ENCODE peak calls at places on chromosome X, in ten cellular contexts. W is cardiac muscle cell, F is right atrium auricular region, R is psoas muscle, J is OCI-LY7, X is A673, B is esophagus squamous epithelium, I is tibial nerve, O is heart left ventricle, Y is hepatocyte. T is an unnamed sample. For H3K36me3, the result is how much of the 10 kb centered on the place peaks cover.

GRCh38 chrX:110216027-110216426 is 101.9 kb downstream of the AMMECR1 start:
- DNase-seq in W (no peak), F (no peak), R (no peak), J (no peak), X (no peak), B (no peak), I (no peak), O (no peak), Y (no peak), T (no peak)

GRCh38 chrX:131677655-131678628 is 134.1 kb downstream of the OR13H1 start:
- DNase-seq in W (peak), F (no peak), R (peak), J (peak), X (peak), B (no peak), I (no peak), O (peak), Y (peak), T (peak)

GRCh38 chrX:66045894-66046293 is 6.0 kb upstream of the VSIG4 start:
- DNase-seq in W (no peak), F (no peak), R (no peak), J (no peak), X (no peak), B (no peak), I (no peak), O (no peak), Y (no peak), T (no peak)

GRCh38 chrX:17377795-17378194 is 2.8 kb downstream of the NHS start:
- DNase-seq in W (no peak), F (no peak), R (no peak), J (no peak), X (no peak), B (no peak), I (no peak), O (no peak), Y (no peak), T (no peak)

GRCh38 chrX:136021903-136022302 is 36.7 kb downstream of the SLC9A6 start:
- DNase-seq in W (no peak), F (no peak), R (no peak), J (no peak), X (no peak), B (no peak), I (no peak), O (no peak), Y (no peak), T (no peak)

GRCh38 chrX:72105436-72105835 is 26.3 kb downstream of the RTL5 start:
- DNase-seq in W (no peak), F (no peak), R (no peak), J (no peak), X (no peak), B (no peak), I (no peak), O (no peak), Y (no peak), T (no peak)

GRCh38 chrX:18557879-18558278 is 114.0 kb downstream of the RS1 start:
- DNase-seq in W (no peak), F (no peak), R (no peak), J (no peak), X (no peak), B (no peak), I (no peak), O (no peak), Y (no peak), T (no peak)

GRCh38 chrX:118773782-118774181 is 46.4 kb downstream of the IL13RA1 start:
- DNase-seq in W (no peak), F (no peak), R (no peak), J (no peak), X (no peak), B (no peak), I (no peak), O (no peak), Y (peak), T (no peak)

GRCh38 chrX:41373989-41374606 is 40.1 kb downstream of the DDX3X start:
- DNase-seq in W (no peak), F (no peak), R (no peak), J (no peak), X (no peak), B (no peak), I (no peak), O (no peak), Y (no peak), T (no peak)

GRCh38 chrX:19814778-19815177 is 72.6 kb downstream of the SH3KBP1 start:
- DNase-seq in W (no peak), F (no peak), R (no peak), J (no peak), X (no peak), B (no peak), I (no peak), O (no peak), Y (no peak), T (no peak)

GRCh38 chrX:119826399-119826959 is 26.3 kb downstream of the UPF3B start:
- DNase-seq in W (no peak), F (no peak), R (no peak), J (no peak), X (no peak), B (no peak), I (no peak), O (no peak), Y (no peak), T (no peak)

GRCh38 chrX:46295963-46296362 is 249.3 kb downstream of the ZNF674 start:
- DNase-seq in W (no peak), F (no peak), R (no peak), J (no peak), X (no peak), B (no peak), I (no peak), O (no peak), Y (no peak), T (no peak)

GRCh38 chrX:51614353-51614752 is 4.4 kb downstream of the CENPVL3 start:
- DNase-seq in W (peak), F (no peak), R (no peak), J (peak), X (peak), B (no peak), I (no peak), O (no peak), Y (peak), T (no peak)

GRCh38 chrX:20252392-20253231 is 14.1 kb downstream of the RPS6KA3 start:
- DNase-seq in W (peak), F (no peak), R (peak), J (peak), X (peak), B (no peak), I (no peak), O (peak), Y (peak), T (peak)

GRCh38 chrX:133653363-133653762 is 238.1 kb upstream of the GPC4 start:
- DNase-seq in W (no peak), F (no peak), R (no peak), J (no peak), X (no peak), B (no peak), I (no peak), O (no peak), Y (no peak), T (no peak)

GRCh38 chrX:138945219-138945618 is 233.7 kb upstream of the FGF13 start:
- DNase-seq in W (no peak), F (no peak), R (no peak), J (no peak), X (peak), B (no peak), I (no peak), O (no peak), Y (peak), T (no peak)

GRCh38 chrX:123282241-123282640 is 98.2 kb downstream of the GRIA3 start:
- DNase-seq in W (no peak), F (no peak), R (no peak), J (no peak), X (no peak), B (no peak), I (no peak), O (no peak), Y (no peak), T (no peak)

GRCh38 chrX:45068555-45068954 is 132.1 kb downstream of the DIPK2B start:
- DNase-seq in W (no peak), F (no peak), R (no peak), J (no peak), X (no peak), B (no peak), I (no peak), O (no peak), Y (no peak), T (no peak)

GRCh38 chrX:153853902-153854267 is 23.5 kb upstream of the PDZD4 start:
- DNase-seq in W (no peak), F (no peak), R (no peak), J (no peak), X (no peak), B (no peak), I (no peak), O (no peak), Y (no peak), T (no peak)

GRCh38 chrX:45697591-45697990 is 496.9 kb upstream of the DIPK2B start:
- DNase-seq in W (no peak), F (no peak), R (no peak), J (no peak), X (peak), B (no peak), I (no peak), O (no peak), Y (no peak), T (no peak)

GRCh38 chrX:79413009-79413408 is 45.9 kb upstream of the ITM2A start:
- DNase-seq in W (peak), F (no peak), R (no peak), J (peak), X (peak), B (no peak), I (no peak), O (no peak), Y (peak), T (no peak)

GRCh38 chrX:72060196-72060974 is 71.3 kb downstream of the RTL5 start:
- DNase-seq in W (peak), F (no peak), R (no peak), J (no peak), X (peak), B (no peak), I (no peak), O (no peak), Y (no peak), T (no peak)

GRCh38 chrX:64850371-64851082 is 125.7 kb downstream of the ZC4H2 start:
- DNase-seq in W (no peak), F (no peak), R (no peak), J (peak), X (no peak), B (no peak), I (no peak), O (no peak), Y (no peak), T (no peak)

GRCh38 chrX:20361890-20362262 is 95.2 kb upstream of the RPS6KA3 start:
- DNase-seq in W (peak), F (no peak), R (no peak), J (no peak), X (peak), B (no peak), I (no peak), O (no peak), Y (peak), T (peak)

GRCh38 chrX:68693481-68694410 is 46.3 kb downstream of the STARD8 start:
- DNase-seq in W (peak), F (peak), R (peak), J (no peak), X (peak), B (no peak), I (peak), O (peak), Y (peak), T (peak)

GRCh38 chrX:16836371-16836770 is 33.8 kb downstream of the RBBP7 start:
- DNase-seq in W (peak), F (no peak), R (peak), J (peak), X (no peak), B (no peak), I (no peak), O (no peak), Y (peak), T (peak)

GRCh38 chrX:40088803-40089540 is 8.8 kb downstream of the BCOR start:
- DNase-seq in W (no peak), F (no peak), R (no peak), J (no peak), X (no peak), B (no peak), I (no peak), O (no peak), Y (no peak), T (no peak)

GRCh38 chrX:38656350-38656915 is 95.1 kb downstream of the TSPAN7 start:
- DNase-seq in W (no peak), F (no peak), R (no peak), J (no peak), X (no peak), B (no peak), I (no peak), O (no peak), Y (no peak), T (no peak)

DNA sequence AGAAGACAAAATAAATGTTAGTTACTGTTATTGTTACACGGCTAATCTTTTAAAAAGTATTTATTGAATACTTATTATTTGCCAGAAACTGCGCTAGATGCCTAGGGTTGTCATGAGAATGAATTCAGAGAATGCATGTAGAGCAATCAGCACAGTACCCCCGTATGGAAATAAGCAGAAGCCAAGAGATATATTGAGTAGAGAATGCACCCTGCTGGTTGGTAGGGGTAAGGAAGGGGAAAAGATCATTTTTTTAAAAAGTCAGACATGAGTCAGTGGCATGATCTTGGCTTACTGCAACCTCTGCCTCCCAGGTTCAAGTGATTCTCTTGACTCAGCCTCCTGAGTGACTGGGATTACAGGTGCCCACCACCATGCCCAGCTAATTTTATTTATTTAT is 13.1 kb upstream of the DRP2 start:
- DNase-seq in W (peak), F (no peak), R (no peak), J (peak), X (peak), B (no peak), I (no peak), O (no peak), Y (peak), T (no peak)
- TF ChIP-seq CTCF in W (peak), F (no peak), R (no peak), J (peak), X (peak), B (peak), I (no peak), O (peak), Y (peak), T (peak)

GRCh38 chrX:85993539-85994197 is 53.7 kb downstream of the CHM start:
- DNase-seq in W (no peak), F (no peak), R (no peak), J (no peak), X (peak), B (no peak), I (no peak), O (no peak), Y (no peak), T (no peak)

GRCh38 chrX:85994787-85995186 is 52.6 kb downstream of the CHM start:
- DNase-seq in W (no peak), F (no peak), R (no peak), J (no peak), X (no peak), B (no peak), I (no peak), O (no peak), Y (no peak), T (no peak)

GRCh38 chrX:85994228-85994627 is 53.1 kb downstream of the CHM start:
- DNase-seq in W (no peak), F (no peak), R (no peak), J (no peak), X (peak), B (no peak), I (no peak), O (no peak), Y (no peak), T (no peak)

GRCh38 chrX:85995641-85996040 is 51.7 kb downstream of the CHM start:
- DNase-seq in W (no peak), F (no peak), R (no peak), J (no peak), X (no peak), B (no peak), I (no peak), O (no peak), Y (no peak), T (no peak)

GRCh38 chrX:85992811-85993229 is 54.5 kb downstream of the CHM start:
- DNase-seq in W (no peak), F (no peak), R (no peak), J (no peak), X (peak), B (no peak), I (no peak), O (no peak), Y (peak), T (no peak)
- H3K27ac ChIP-seq in W (no peak), F (no peak), R (no peak), J (no peak), X (no peak), B (no peak), I (no peak), O (no peak), Y (peak), T (no peak)

GRCh38 chrX:103747199-103747598 is 29.4 kb upstream of the PLP1 start:
- DNase-seq in W (no peak), F (no peak), R (no peak), J (no peak), X (no peak), B (no peak), I (no peak), O (no peak), Y (no peak), T (no peak)
- H3K36me3 ChIP-seq in W (under half), F (under half), R (under half), J (under half), X (under half), B (under half), I (under half), O (under half), Y (under half), T (under half)

GRCh38 chrX:9966775-9967408 is at the start of gene CLDN34:
- DNase-seq in W (no peak), F (no peak), R (no peak), J (no peak), X (no peak), B (no peak), I (no peak), O (no peak), Y (no peak), T (no peak)
- TF ChIP-seq CTCF in W (no peak), F (no peak), R (no peak), J (no peak), X (no peak), B (no peak), I (no peak), O (no peak), Y (no peak), T (no peak)

GRCh38 chrX:24023538-24023937 is 3.4 kb downstream of the KLHL15 start:
- DNase-seq in W (no peak), F (no peak), R (no peak), J (no peak), X (no peak), B (no peak), I (no peak), O (no peak), Y (no peak), T (no peak)

GRCh38 chrX:24025741-24026402 is 1.1 kb downstream of the KLHL15 start:
- DNase-seq in W (no peak), F (peak), R (no peak), J (no peak), X (no peak), B (no peak), I (peak), O (no peak), Y (peak), T (peak)

GRCh38 chrX:24024819-24025740 is 1.9 kb downstream of the KLHL15 start:
- DNase-seq in W (peak), F (peak), R (peak), J (peak), X (peak), B (peak), I (peak), O (peak), Y (peak), T (peak)

GRCh38 chrX:24026403-24026801 is 584 bp downstream of the KLHL15 start:
- DNase-seq in W (no peak), F (no peak), R (no peak), J (peak), X (peak), B (no peak), I (no peak), O (no peak), Y (peak), T (no peak)

DNA sequence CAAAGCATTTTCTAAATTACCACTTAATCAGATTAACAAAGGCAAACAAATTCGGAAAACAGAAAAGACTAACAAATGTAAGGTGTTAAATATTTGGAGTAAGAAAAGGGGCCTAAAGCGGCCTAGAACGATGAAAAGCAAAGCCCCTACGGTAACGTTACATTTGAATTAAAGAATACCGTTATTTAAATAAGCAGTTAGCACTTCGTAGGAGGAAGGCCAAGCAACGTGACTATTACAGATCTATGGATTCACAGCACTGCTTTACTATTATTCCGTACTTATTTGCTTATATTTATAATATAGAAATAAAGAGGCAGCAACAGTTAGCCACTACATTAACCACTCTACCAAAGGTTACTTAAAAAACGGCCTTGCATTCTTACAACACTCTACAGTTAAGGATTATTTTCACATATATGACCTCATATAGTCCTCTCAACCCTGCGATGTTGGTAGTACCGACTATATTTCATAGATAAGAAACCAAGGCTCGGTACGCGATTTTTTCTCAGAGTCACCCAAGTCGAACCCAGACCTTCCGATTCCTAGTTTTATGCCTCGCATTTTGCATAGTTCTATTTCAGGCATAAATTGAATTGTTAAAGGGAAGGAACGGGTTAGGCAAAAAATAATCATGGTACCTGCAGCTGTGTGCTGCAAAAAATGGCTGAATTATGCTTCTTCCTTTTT is 2.9 kb downstream of the KLHL15 start:
- DNase-seq in W (peak), F (no peak), R (no peak), J (peak), X (peak), B (no peak), I (no peak), O (no peak), Y (peak), T (no peak)
- H3K27ac ChIP-seq in W (peak), F (peak), R (peak), J (peak), X (peak), B (peak), I (peak), O (peak), Y (peak), T (peak)

GRCh38 chrX:2348225-2348624 is 152.6 kb downstream of the DHRSX start:
- DNase-seq in W (no peak), F (no peak), R (no peak), J (no peak), X (no peak), B (no peak), I (no peak), O (no peak), Y (no peak), T (no peak)

GRCh38 chrX:2343413-2343812 is 157.4 kb downstream of the DHRSX start:
- DNase-seq in W (no peak), F (no peak), R (no peak), J (no peak), X (no peak), B (no peak), I (no peak), O (no peak), Y (no peak), T (no peak)

GRCh38 chrX:2346158-2346557 is 154.6 kb downstream of the DHRSX start:
- DNase-seq in W (no peak), F (no peak), R (no peak), J (no peak), X (no peak), B (no peak), I (no peak), O (no peak), Y (no peak), T (no peak)

GRCh38 chrX:2342878-2343277 is 157.9 kb downstream of the DHRSX start:
- DNase-seq in W (no peak), F (no peak), R (no peak), J (no peak), X (no peak), B (no peak), I (no peak), O (no peak), Y (no peak), T (no peak)

GRCh38 chrX:2345562-2345961 is 155.2 kb downstream of the DHRSX start:
- DNase-seq in W (no peak), F (no peak), R (no peak), J (no peak), X (no peak), B (no peak), I (no peak), O (no peak), Y (no peak), T (no peak)
- H3K36me3 ChIP-seq in W (under half), F (under half), R (under half), J (under half), X (under half), B (under half), I (under half), O (under half), Y (under half), T (under half)